ENCODE peak calls at places on chromosomes 6 and 20, in seven cellular contexts. L is endothelial cell, Z is fibroblast of pulmonary artery, H is H9, M is GM06990, T is Calu3, F is psoas muscle. G is an unnamed sample.

GRCh38 chr6:147758305-147758704 is 249.8 kb downstream of the SAMD5 start:
- DNase-seq in Z (no peak), F (no peak), M (no peak), L (no peak), H (no peak), T (no peak), G (no peak)

GRCh38 chr6:111101987-111102386 is 14.7 kb downstream of the SLC16A10 start:
- DNase-seq in L (no peak), F (no peak), M (no peak), T (no peak), Z (no peak), H (no peak), G (no peak)

GRCh38 chr6:138971601-138972000 is 16.5 kb downstream of the REPS1 start:
- DNase-seq in Z (peak; percentile 33), F (no peak), L (no peak), T (no peak), M (no peak), H (no peak), G (no peak)

GRCh38 chr20:44894959-44895358 is 9.5 kb downstream of the YWHAB start:
- DNase-seq in L (no peak), Z (no peak), H (no peak), M (no peak), F (no peak), T (no peak), G (no peak)

GRCh38 chr6:13146429-13146828 is 181.9 kb downstream of the TBC1D7 start:
- DNase-seq in L (no peak), H (no peak), Z (no peak), T (no peak), M (no peak), F (no peak), G (no peak)

GRCh38 chr20:48638546-48638945 is 189.3 kb downstream of the PREX1 start:
- DNase-seq in Z (peak; percentile 45), H (no peak), L (no peak), T (peak; percentile 61), F (no peak), M (no peak), G (no peak)

GRCh38 chr20:63962426-63963347 is 6.5 kb upstream of the UCKL1 start:
- DNase-seq in M (peak; percentile 18), Z (no peak), F (peak; percentile 8), H (no peak), T (no peak), L (no peak), G (no peak)

GRCh38 chr6:111890981-111891380 is 17.7 kb upstream of the FYN start:
- DNase-seq in F (no peak), M (no peak), T (no peak), H (no peak), Z (no peak), L (no peak), G (no peak)

GRCh38 chr6:44142835-44143234 is 15.5 kb downstream of the TMEM63B start:
- DNase-seq in H (no peak), M (no peak), L (no peak), Z (no peak), F (no peak), T (no peak), G (no peak)

GRCh38 chr20:34461779-34462087 is 54.5 kb upstream of the DYNLRB1 start:
- DNase-seq in T (no peak), M (no peak), Z (no peak), L (no peak), H (no peak), F (no peak), G (no peak)

GRCh38 chr6:48986803-48987202 is 476.2 kb downstream of the MMUT start:
- DNase-seq in H (no peak), Z (no peak), M (no peak), F (no peak), L (no peak), T (no peak), G (no peak)

GRCh38 chr20:23047738-23048214 is 1.7 kb downstream of the THBD start:
- DNase-seq in T (no peak), M (peak; percentile 11), L (no peak), F (peak; percentile 39), H (peak; percentile 74), Z (no peak), G (no peak)

GRCh38 chr6:161439093-161439492 is 165.2 kb upstream of the AGPAT4 start:
- DNase-seq in M (no peak), L (no peak), T (peak; percentile 76), H (no peak), F (peak; percentile 74), Z (peak; percentile 96), G (peak; percentile 87)

GRCh38 chr6:98947411-98948292 is at the start of gene FBXL4:
- DNase-seq in F (peak; percentile 82), M (peak; percentile 84), T (peak; percentile 84), Z (peak; percentile 84), L (peak; percentile 70), H (peak; percentile 96), G (peak; percentile 89)

GRCh38 chr6:148203970-148204369 is 138.7 kb upstream of the SASH1 start:
- DNase-seq in M (peak; percentile 58), L (no peak), H (no peak), Z (peak; percentile 41), T (no peak), F (no peak), G (no peak)

GRCh38 chr20:48679603-48680002 is 148.2 kb downstream of the PREX1 start:
- DNase-seq in L (no peak), H (peak; percentile 85), F (no peak), Z (no peak), T (peak; percentile 87), M (peak; percentile 49), G (peak; percentile 80)

GRCh38 chr6:27178001-27178730 is 69.3 kb upstream of the PRSS16 start:
- DNase-seq in T (peak; percentile 62), L (peak; percentile 48), M (no peak), F (peak; percentile 43), H (peak; percentile 84), Z (peak; percentile 93), G (peak; percentile 72)

GRCh38 chr20:15918631-15919030 is 654.6 kb downstream of the KIF16B start:
- DNase-seq in H (no peak), M (no peak), T (no peak), Z (no peak), F (no peak), L (no peak), G (no peak)

DNA sequence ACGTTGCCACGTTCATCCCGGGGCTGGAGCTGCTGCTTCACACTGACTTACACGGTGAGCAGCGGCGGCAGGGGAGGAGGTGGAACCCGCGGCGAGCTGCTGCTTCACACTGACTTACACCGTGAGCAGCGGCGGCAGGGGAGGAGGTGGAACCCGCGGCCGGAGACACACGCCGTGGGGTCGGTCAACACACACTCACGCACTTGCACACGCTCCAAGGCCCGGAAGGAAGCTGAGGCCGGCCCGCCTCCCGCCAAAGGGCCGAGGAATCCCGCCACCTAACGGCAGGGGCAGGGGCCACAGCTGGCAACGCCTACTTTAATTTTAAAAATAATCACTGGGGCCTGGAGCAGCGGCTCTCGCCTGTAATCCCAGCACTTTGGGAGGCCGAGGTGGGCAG is 94.4 kb upstream of the FOXC1 start:
- DNase-seq in H (no peak), T (no peak), L (no peak), F (no peak), M (no peak), Z (no peak), G (no peak)
- TF ChIP-seq CTCF in H (peak; percentile 36), T (no peak), L (no peak), F (no peak), M (no peak), Z (no peak), G (no peak)

DNA sequence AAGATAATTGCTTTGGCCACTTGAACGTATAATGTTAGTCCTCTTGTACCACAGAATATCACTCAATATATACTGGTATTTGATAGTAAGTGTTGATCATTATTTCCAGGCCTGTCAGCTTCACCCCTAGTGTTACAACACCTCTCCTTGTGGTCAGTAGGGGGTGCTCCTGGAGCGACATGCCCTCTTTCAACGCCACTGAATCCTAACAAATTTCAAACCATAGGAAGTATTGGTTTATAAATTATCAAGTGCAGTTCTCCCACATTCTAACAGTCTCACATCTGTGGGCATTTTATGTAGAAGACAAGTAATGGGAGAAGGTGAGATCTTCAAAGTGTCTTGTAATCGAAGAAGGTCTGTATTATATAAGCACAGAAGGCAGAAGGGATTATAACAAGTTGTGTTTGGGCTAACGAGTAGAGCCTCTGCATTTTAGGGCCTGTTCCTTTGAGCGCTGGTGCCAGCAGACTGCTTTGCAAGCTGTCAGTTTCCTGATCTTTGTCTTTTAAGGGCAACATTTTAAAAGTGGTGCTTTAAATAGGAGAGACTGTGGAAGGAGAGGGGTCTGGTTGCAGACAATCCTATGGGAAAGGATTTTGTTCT is 57.1 kb upstream of the CEP162 start:
- DNase-seq in L (peak; percentile 17), M (no peak), Z (peak; percentile 41), T (peak; percentile 24), H (peak; percentile 31), F (no peak), G (no peak)
- TF ChIP-seq CTCF in L (peak; percentile 21), M (peak; percentile 68), Z (peak; percentile 52), T (peak; percentile 49), H (peak; percentile 82), F (peak; percentile 13), G (no peak)

GRCh38 chr6:16759181-16759645 is 2.0 kb downstream of the ATXN1 start:
- DNase-seq in F (no peak), H (no peak), M (no peak), Z (no peak), T (peak; percentile 4), L (peak; percentile 8), G (no peak)

GRCh38 chr6:16760536-16761468 is at the start of gene ATXN1:
- DNase-seq in H (peak; percentile 54), M (no peak), L (peak; percentile 62), Z (peak; percentile 80), F (peak; percentile 63), T (peak; percentile 21), G (peak; percentile 69)

GRCh38 chr6:16761469-16762264 is 407 bp upstream of the ATXN1 start:
- DNase-seq in H (peak; percentile 91), Z (peak; percentile 92), T (peak; percentile 86), F (peak; percentile 82), L (peak; percentile 74), M (peak; percentile 87), G (peak; percentile 92)

GRCh38 chr6:16758163-16758975 is 2.9 kb downstream of the ATXN1 start:
- DNase-seq in H (no peak), T (no peak), M (no peak), F (no peak), Z (peak; percentile 58), L (peak; percentile 4), G (no peak)

GRCh38 chr6:16759646-16760535 is 1.4 kb downstream of the ATXN1 start:
- DNase-seq in F (peak; percentile 92), L (peak; percentile 82), T (peak; percentile 74), H (peak; percentile 64), M (peak; percentile 82), Z (peak; percentile 94), G (peak; percentile 92)
- TF ChIP-seq CTCF in F (peak; percentile 18), L (no peak), T (no peak), H (no peak), M (peak; percentile 1), Z (no peak), G (peak; percentile 24)

GRCh38 chr20:51969191-51969590 is 166.9 kb upstream of the SALL4 start:
- DNase-seq in T (no peak), L (no peak), F (no peak), Z (no peak), H (no peak), M (no peak), G (peak; percentile 29)

GRCh38 chr20:51972031-51972430 is 169.7 kb upstream of the SALL4 start:
- DNase-seq in L (no peak), T (no peak), Z (no peak), M (no peak), H (no peak), F (no peak), G (no peak)

GRCh38 chr20:51970858-51971257 is 168.5 kb upstream of the SALL4 start:
- DNase-seq in Z (no peak), M (no peak), L (no peak), H (no peak), F (no peak), T (no peak), G (no peak)

GRCh38 chr20:51961964-51962761 is 159.8 kb upstream of the SALL4 start:
- DNase-seq in M (no peak), L (no peak), Z (no peak), F (no peak), H (no peak), T (no peak), G (no peak)

GRCh38 chr20:51966296-51966971 is 164.1 kb upstream of the SALL4 start:
- DNase-seq in H (peak; percentile 82), M (peak; percentile 9), Z (peak; percentile 80), L (peak; percentile 68), T (peak; percentile 83), F (no peak), G (peak; percentile 43)
- TF ChIP-seq CTCF in H (peak; percentile 83), M (peak; percentile 67), Z (peak; percentile 90), L (peak; percentile 38), T (peak; percentile 66), F (peak; percentile 21), G (peak; percentile 51)